ENCODE peak calls at places on chromosome 13, in four cellular contexts. B is psoas muscle, Y is PC-3, R is body of pancreas. V is an unnamed sample.

GRCh38 chr13:29925457-29925856 is 75.0 kb upstream of the UBL3 start:
- DNase-seq in B (peak; percentile 66), Y (peak; percentile 89), R (peak; percentile 94), V (peak; percentile 73)

GRCh38 chr13:28415994-28416411 is 78.9 kb downstream of the FLT1 start:
- DNase-seq in B (no peak), Y (peak; percentile 3), R (no peak), V (no peak)

GRCh38 chr13:32408999-32409313 is 19.0 kb downstream of the N4BP2L1 start:
- DNase-seq in B (no peak), Y (no peak), R (no peak), V (no peak)

GRCh38 chr13:95185851-95186250 is 115.4 kb downstream of the ABCC4 start:
- DNase-seq in B (no peak), Y (no peak), R (no peak), V (no peak)

GRCh38 chr13:76707360-76707759 is 178.8 kb downstream of the KCTD12 start:
- DNase-seq in B (no peak), Y (no peak), R (no peak), V (peak; percentile 58)

GRCh38 chr13:31627097-31627496 is 112.2 kb upstream of the RXFP2 start:
- DNase-seq in B (no peak), Y (no peak), R (no peak), V (no peak)

GRCh38 chr13:94706854-94707399 is 5.4 kb downstream of the SOX21 start:
- DNase-seq in B (no peak), Y (no peak), R (no peak), V (no peak)

GRCh38 chr13:31774186-31774585 is 34.9 kb downstream of the RXFP2 start:
- DNase-seq in B (no peak), Y (no peak), R (no peak), V (peak; percentile 21)

GRCh38 chr13:40345654-40346372 is 320.6 kb downstream of the FOXO1 start:
- DNase-seq in B (no peak), Y (no peak), R (peak; percentile 42), V (no peak)

GRCh38 chr13:94617389-94618000 is 15.8 kb downstream of the GPR180 start:
- DNase-seq in B (no peak), Y (peak; percentile 49), R (no peak), V (no peak)

DNA sequence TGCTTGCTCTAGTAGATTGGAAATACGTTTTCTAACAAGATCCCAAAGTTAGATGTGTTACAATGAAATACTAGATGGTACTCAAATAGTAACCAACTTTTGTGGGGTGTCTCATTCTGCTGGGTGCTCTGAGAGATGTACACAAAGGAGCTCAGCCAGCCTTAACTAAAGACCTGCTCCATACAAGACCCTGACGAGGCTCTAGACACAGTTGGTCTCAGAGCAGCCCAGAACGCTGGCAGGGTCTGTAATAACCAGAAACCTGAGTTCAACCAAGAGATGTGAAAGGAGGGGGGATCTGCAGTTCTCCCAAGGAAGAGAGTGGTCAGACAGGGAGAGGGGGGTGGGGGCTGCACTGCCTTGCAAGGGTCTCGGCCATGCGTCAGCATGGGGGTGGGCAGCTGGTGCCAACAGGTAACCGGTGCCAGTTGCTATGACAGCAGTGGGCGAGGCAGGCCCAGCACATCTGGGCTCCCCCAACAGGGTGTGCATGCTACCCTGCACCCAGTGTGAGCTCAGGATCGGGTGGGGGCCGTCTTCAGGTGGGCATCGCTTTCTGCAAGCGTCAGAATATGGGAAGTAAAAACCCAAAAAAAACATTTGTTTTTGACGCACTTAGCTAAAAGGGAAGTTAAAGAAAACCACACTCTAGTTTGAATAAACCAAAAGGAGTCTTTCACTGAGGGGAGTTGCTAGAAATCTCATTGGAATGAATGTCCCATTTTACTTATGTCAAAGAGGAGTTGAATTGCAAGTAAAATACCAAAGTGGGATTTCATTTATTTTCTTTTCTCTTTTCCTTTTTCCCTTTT is 68.0 kb upstream of the GPR183 start:
- DNase-seq in B (no peak), Y (no peak), R (no peak), V (no peak)
- H3K36me3 ChIP-seq in B (no peaks in the 10 kb centered on the region), Y (no peaks in the 10 kb centered on the region), R (no peaks in the 10 kb centered on the region), V (peaks cover 2% of the 10 kb centered on the region)

GRCh38 chr13:50073340-50073739 is 58.1 kb downstream of the KCNRG start:
- DNase-seq in B (no peak), Y (no peak), R (no peak), V (no peak)
- H3K36me3 ChIP-seq in B (no peaks in the 10 kb centered on the region), Y (peaks cover 24% of the 10 kb centered on the region), R (no peaks in the 10 kb centered on the region), V (peaks cover 65% of the 10 kb centered on the region)

DNA sequence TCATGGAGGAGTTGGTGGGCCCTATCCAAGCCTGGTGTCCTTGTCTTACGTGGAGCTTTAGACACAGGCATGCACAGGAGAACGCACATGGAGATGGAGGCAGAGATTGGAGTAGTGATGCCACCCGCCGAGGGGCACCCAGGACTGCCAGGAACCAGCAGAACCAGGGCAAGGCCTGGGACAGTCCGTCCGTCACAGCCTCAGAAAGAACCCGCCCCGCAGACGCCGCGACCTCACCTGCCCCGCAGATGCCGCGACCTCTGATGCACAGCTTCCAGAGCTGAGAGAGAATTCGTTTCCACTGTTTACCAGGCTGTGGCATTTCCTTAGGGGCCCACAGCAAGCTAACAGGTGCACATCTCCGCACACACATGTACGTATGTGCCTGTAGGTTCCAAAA is 15.3 kb downstream of the GRTP1 start:
- DNase-seq in B (no peak), Y (no peak), R (no peak), V (no peak)
- H3K36me3 ChIP-seq in B (no peaks in the 10 kb centered on the region), Y (no peaks in the 10 kb centered on the region), R (no peaks in the 10 kb centered on the region), V (no peaks in the 10 kb centered on the region)

GRCh38 chr13:79389031-79389430 is 17.0 kb downstream of the RBM26 start:
- DNase-seq in B (no peak), Y (no peak), R (no peak), V (no peak)
- H3K36me3 ChIP-seq in B (no peaks in the 10 kb centered on the region), Y (no peaks in the 10 kb centered on the region), R (no peaks in the 10 kb centered on the region), V (peaks cover 49% of the 10 kb centered on the region)

GRCh38 chr13:110683921-110684320 is 22.0 kb downstream of the CARS2 start:
- DNase-seq in B (no peak), Y (no peak), R (no peak), V (no peak)

GRCh38 chr13:110683203-110683883 is 22.6 kb downstream of the CARS2 start:
- DNase-seq in B (no peak), Y (peak; percentile 19), R (peak; percentile 27), V (no peak)

GRCh38 chr13:110682746-110683145 is 23.2 kb downstream of the CARS2 start:
- DNase-seq in B (no peak), Y (no peak), R (no peak), V (no peak)

GRCh38 chr13:110680852-110681251 is 25.1 kb downstream of the CARS2 start:
- DNase-seq in B (no peak), Y (peak; percentile 26), R (no peak), V (no peak)

GRCh38 chr13:110681868-110682550 is 23.9 kb downstream of the CARS2 start:
- DNase-seq in B (no peak), Y (no peak), R (no peak), V (no peak)
- H3K36me3 ChIP-seq in B (peaks cover 6% of the 10 kb centered on the region), Y (peaks cover 17% of the 10 kb centered on the region), R (peaks cover 4% of the 10 kb centered on the region), V (peaks cover 73% of the 10 kb centered on the region)

DNA sequence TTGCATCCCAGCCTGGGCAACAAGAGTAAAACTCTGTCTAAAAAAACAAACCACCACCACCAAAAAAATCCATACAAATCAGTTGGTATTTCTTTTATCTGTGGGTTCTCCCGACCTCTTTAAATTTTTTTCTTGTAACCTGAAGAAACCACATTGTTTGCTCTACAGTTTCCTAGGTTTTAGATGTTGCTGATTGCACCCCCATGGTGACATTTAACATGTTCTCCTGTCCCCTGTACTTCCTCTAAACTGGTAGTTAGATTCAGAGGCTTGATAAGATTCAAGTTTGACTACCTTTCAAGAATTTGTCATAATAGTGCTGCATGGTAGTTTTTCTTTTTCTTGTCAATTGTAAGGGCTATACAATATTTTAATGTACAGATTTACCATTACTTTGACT is 24.0 kb downstream of the ALG5 start:
- DNase-seq in B (no peak), Y (no peak), R (no peak), V (no peak)
- H3K36me3 ChIP-seq in B (no peaks in the 10 kb centered on the region), Y (peaks cover 16% of the 10 kb centered on the region), R (peaks cover 7% of the 10 kb centered on the region), V (peaks cover 61% of the 10 kb centered on the region)

V was measured in MG63.